ENCODE peak calls at places on chromosomes 12 and 14, in nine cellular contexts. M is NCI-H1105, X is memory B cell, H is activated T-cell treated with anti-CD3 and anti-CD28 coated beads for 1 hour, Y is NCI-H2081 treated with DMSO at 0.1 percent for 48 hours, Z is tibial nerve, S is posterior cingulate gyrus, W is RPMI8226, A is NCI-H1417 treated with DMSO at 0.1 percent for 48 hours. T is an unnamed sample.
A peak's percentile ranks its signal among the peaks of the same experiment; 100 is the strongest.

GRCh38 chr12:78146365-78146772 is 315.7 kb downstream of the NAV3 start:
- DNase-seq in M (peak; percentile 62), X (no peak), H (no peak), Y (no peak), Z (no peak), S (no peak), W (peak; percentile 24), A (peak; percentile 21), T (peak; percentile 47)

GRCh38 chr14:89025581-89026236 is 201.3 kb downstream of the TTC8 start:
- DNase-seq in M (no peak), X (no peak), H (no peak), Y (no peak), Z (no peak), S (no peak), W (no peak), A (no peak), T (no peak)

GRCh38 chr12:74292351-74293194 is 245.1 kb upstream of the ATXN7L3B start:
- DNase-seq in M (no peak), X (no peak), H (no peak), Y (no peak), Z (no peak), S (no peak), W (peak; percentile 65), A (no peak), T (no peak)

GRCh38 chr14:70289138-70289537 is 70.3 kb downstream of the COX16 start:
- DNase-seq in M (no peak), X (no peak), H (no peak), Y (no peak), Z (no peak), S (no peak), W (peak; percentile 45), A (no peak), T (no peak)

GRCh38 chr12:120719496-120720233 is 6.0 kb upstream of the ACADS start:
- DNase-seq in M (no peak), X (no peak), H (no peak), Y (no peak), Z (no peak), S (no peak), W (no peak), A (no peak), T (no peak)

GRCh38 chr12:132429932-132430643 is 59.9 kb upstream of the FBRSL1 start:
- DNase-seq in M (peak; percentile 81), X (peak; percentile 70), H (peak; percentile 46), Y (peak; percentile 68), Z (no peak), S (no peak), W (peak; percentile 92), A (peak; percentile 86), T (peak; percentile 36)

GRCh38 chr12:16021666-16022065 is 110.5 kb downstream of the DERA start:
- DNase-seq in M (no peak), X (no peak), H (no peak), Y (no peak), Z (no peak), S (no peak), W (no peak), A (no peak), T (no peak)

GRCh38 chr12:64625243-64626077 is 15.2 kb downstream of the RASSF3 start:
- DNase-seq in M (no peak), X (peak; percentile 40), H (no peak), Y (no peak), Z (no peak), S (no peak), W (no peak), A (no peak), T (peak; percentile 79)

GRCh38 chr14:79698218-79698617 is 513.1 kb downstream of the DIO2 start:
- DNase-seq in M (no peak), X (no peak), H (no peak), Y (no peak), Z (no peak), S (no peak), W (no peak), A (no peak), T (no peak)

GRCh38 chr12:55743967-55744931 is 1.3 kb downstream of the GDF11 start:
- DNase-seq in M (no peak), X (no peak), H (no peak), Y (no peak), Z (no peak), S (peak; percentile 78), W (peak; percentile 14), A (no peak), T (no peak)

GRCh38 chr14:100419856-100420255 is 96.7 kb downstream of the SLC25A47 start:
- DNase-seq in M (no peak), X (no peak), H (no peak), Y (no peak), Z (no peak), S (no peak), W (no peak), A (no peak), T (no peak)

GRCh38 chr14:72962829-72963312 is 36.6 kb downstream of the DCAF4 start:
- DNase-seq in M (peak; percentile 47), X (no peak), H (no peak), Y (no peak), Z (no peak), S (no peak), W (no peak), A (no peak), T (peak; percentile 89)

GRCh38 chr12:75656650-75657049 is 145.2 kb upstream of the KRR1 start:
- DNase-seq in M (no peak), X (no peak), H (no peak), Y (no peak), Z (no peak), S (no peak), W (no peak), A (no peak), T (peak; percentile 89)

GRCh38 chr12:87704374-87704773 is 324.8 kb downstream of the C12orf50 start:
- DNase-seq in M (no peak), X (no peak), H (no peak), Y (no peak), Z (no peak), S (no peak), W (no peak), A (no peak), T (no peak)

GRCh38 chr12:19489168-19489567 is 49.9 kb downstream of the AEBP2 start:
- DNase-seq in M (no peak), X (no peak), H (no peak), Y (no peak), Z (no peak), S (peak; percentile 80), W (no peak), A (no peak), T (no peak)

GRCh38 chr12:132477703-132478432 is 12.1 kb upstream of the FBRSL1 start:
- DNase-seq in M (no peak), X (no peak), H (no peak), Y (no peak), Z (no peak), S (peak; percentile 42), W (no peak), A (no peak), T (no peak)

GRCh38 chr12:19639781-19640180 is 200.5 kb downstream of the AEBP2 start:
- DNase-seq in M (peak; percentile 56), X (no peak), H (no peak), Y (no peak), Z (no peak), S (no peak), W (no peak), A (no peak), T (no peak)

GRCh38 chr12:127257366-127257935 is 1009.5 kb upstream of the TMEM132C start:
- DNase-seq in M (no peak), X (no peak), H (no peak), Y (no peak), Z (no peak), S (no peak), W (no peak), A (no peak), T (peak; percentile 14)

GRCh38 chr14:96904201-96904600 is 107.0 kb downstream of the VRK1 start:
- DNase-seq in M (no peak), X (no peak), H (no peak), Y (no peak), Z (no peak), S (no peak), W (no peak), A (no peak), T (peak; percentile 37)

GRCh38 chr14:29741909-29742401 is 185.7 kb downstream of the PRKD1 start:
- DNase-seq in M (no peak), X (no peak), H (no peak), Y (peak; percentile 28), Z (no peak), S (no peak), W (no peak), A (no peak), T (peak; percentile 21)

GRCh38 chr12:11834104-11834812 is 184.8 kb downstream of the ETV6 start:
- DNase-seq in M (no peak), X (no peak), H (no peak), Y (no peak), Z (no peak), S (no peak), W (no peak), A (no peak), T (peak; percentile 44)

GRCh38 chr14:51453869-51454268 is 197.8 kb upstream of the FRMD6 start:
- DNase-seq in M (no peak), X (no peak), H (no peak), Y (no peak), Z (no peak), S (peak; percentile 92), W (no peak), A (no peak), T (peak; percentile 87)

GRCh38 chr14:37197421-37198272 is at the start of gene MIPOL1:
- DNase-seq in M (peak; percentile 85), X (no peak), H (no peak), Y (peak; percentile 38), Z (peak; percentile 61), S (peak; percentile 95), W (no peak), A (peak; percentile 82), T (peak; percentile 85)

GRCh38 chr14:89011727-89012271 is 187.3 kb downstream of the TTC8 start:
- DNase-seq in M (no peak), X (no peak), H (no peak), Y (no peak), Z (no peak), S (no peak), W (no peak), A (no peak), T (no peak)

GRCh38 chr12:51131745-51132521 is 41.0 kb downstream of the TFCP2 start:
- DNase-seq in M (no peak), X (no peak), H (no peak), Y (no peak), Z (no peak), S (no peak), W (no peak), A (no peak), T (no peak)

GRCh38 chr12:3658327-3659163 is 94.4 kb downstream of the CRACR2A start:
- DNase-seq in M (peak; percentile 2), X (no peak), H (peak; percentile 12), Y (no peak), Z (no peak), S (no peak), W (peak; percentile 37), A (no peak), T (peak; percentile 48)

GRCh38 chr12:109701064-109701463 is 12.6 kb upstream of the FAM222A start:
- DNase-seq in M (no peak), X (no peak), H (no peak), Y (no peak), Z (no peak), S (no peak), W (no peak), A (no peak), T (no peak)

GRCh38 chr14:54116972-54117371 is 160.3 kb upstream of the BMP4 start:
- DNase-seq in M (no peak), X (no peak), H (no peak), Y (no peak), Z (no peak), S (no peak), W (no peak), A (no peak), T (no peak)

GRCh38 chr14:54172562-54172961 is 215.9 kb upstream of the BMP4 start:
- DNase-seq in M (no peak), X (no peak), H (no peak), Y (no peak), Z (no peak), S (no peak), W (no peak), A (no peak), T (peak; percentile 38)

GRCh38 chr12:42235426-42235825 is 2.6 kb downstream of the YAF2 start:
- DNase-seq in M (no peak), X (no peak), H (no peak), Y (no peak), Z (no peak), S (no peak), W (no peak), A (no peak), T (no peak)

GRCh38 chr12:115354476-115354890 is 670.5 kb upstream of the TBX3 start:
- DNase-seq in M (no peak), X (no peak), H (no peak), Y (no peak), Z (no peak), S (no peak), W (no peak), A (no peak), T (no peak)